ENCODE peak calls at places on chromosome 9, in eight cellular contexts. H, U, J, D, G, A, F and Q are unnamed samples.
A peak's percentile ranks its signal among the peaks of the same experiment; 100 is the strongest.

GRCh38 chr9:100674419-100675122 is 96.7 kb downstream of the CAVIN4 start:
- DNase-seq in U (no peak), D (no peak), J (peak; percentile 71), F (no peak), H (no peak), G (no peak), A (no peak), Q (no peak)

GRCh38 chr9:113222482-113222841 is 1.1 kb downstream of the SLC31A1 start:
- DNase-seq in J (no peak), A (no peak), D (no peak), U (no peak), F (no peak), H (no peak), G (no peak), Q (no peak)

GRCh38 chr9:135612981-135613910 is 26.1 kb downstream of the GLT6D1 start:
- DNase-seq in A (no peak), U (peak; percentile 55), G (no peak), D (no peak), J (no peak), F (no peak), H (no peak), Q (no peak)

GRCh38 chr9:119611564-119611963 is 242.3 kb upstream of the BRINP1 start:
- DNase-seq in H (no peak), A (no peak), U (no peak), D (no peak), G (no peak), F (no peak), J (no peak), Q (no peak)

GRCh38 chr9:107732781-107733529 is 243.4 kb upstream of the KLF4 start:
- DNase-seq in H (peak; percentile 58), F (no peak), A (no peak), J (peak; percentile 54), U (no peak), G (no peak), D (peak; percentile 82), Q (no peak)

GRCh38 chr9:5879419-5880181 is 11.1 kb upstream of the MLANA start:
- DNase-seq in G (no peak), J (no peak), A (peak; percentile 56), D (no peak), F (no peak), U (no peak), H (no peak), Q (no peak)

GRCh38 chr9:99349870-99350269 is 127.8 kb downstream of the SEC61B start:
- DNase-seq in D (no peak), J (no peak), F (no peak), U (no peak), G (no peak), H (no peak), A (no peak), Q (no peak)

GRCh38 chr9:77906991-77907390 is 124.6 kb downstream of the GNAQ start:
- DNase-seq in D (no peak), U (no peak), A (no peak), G (no peak), F (no peak), J (no peak), H (no peak), Q (no peak)

GRCh38 chr9:16485155-16485554 is 385.3 kb downstream of the BNC2 start:
- DNase-seq in A (no peak), H (no peak), G (no peak), D (no peak), J (no peak), F (no peak), U (no peak), Q (no peak)

GRCh38 chr9:117434568-117434967 is 19.7 kb upstream of the ASTN2 start:
- DNase-seq in U (no peak), D (no peak), F (no peak), H (no peak), G (no peak), A (no peak), J (no peak), Q (no peak)

GRCh38 chr9:130213898-130214761 is 41.9 kb downstream of the NCS1 start:
- DNase-seq in J (no peak), F (no peak), U (no peak), H (peak; percentile 13), D (no peak), A (no peak), G (no peak), Q (no peak)

GRCh38 chr9:129494113-129494789 is 126.7 kb downstream of the C9orf50 start:
- DNase-seq in U (no peak), F (no peak), G (no peak), J (no peak), A (no peak), H (peak; percentile 44), D (no peak), Q (no peak)

GRCh38 chr9:38153152-38153909 is 84.3 kb upstream of the SHB start:
- DNase-seq in U (no peak), A (no peak), D (no peak), F (no peak), G (no peak), J (no peak), H (no peak), Q (no peak)

GRCh38 chr9:37028425-37029031 is 5.5 kb downstream of the PAX5 start:
- DNase-seq in F (no peak), A (no peak), H (no peak), D (no peak), U (no peak), J (no peak), G (no peak), Q (no peak)

GRCh38 chr9:37029304-37029775 is 4.7 kb downstream of the PAX5 start:
- DNase-seq in U (no peak), G (no peak), A (no peak), H (no peak), J (no peak), F (no peak), D (no peak), Q (no peak)

GRCh38 chr9:37031081-37031480 is 3.0 kb downstream of the PAX5 start:
- DNase-seq in U (no peak), H (no peak), D (no peak), F (no peak), G (no peak), A (no peak), J (no peak), Q (no peak)

GRCh38 chr9:37030591-37030939 is 3.5 kb downstream of the PAX5 start:
- DNase-seq in D (no peak), G (no peak), F (no peak), A (no peak), H (no peak), J (no peak), U (no peak), Q (no peak)

DNA sequence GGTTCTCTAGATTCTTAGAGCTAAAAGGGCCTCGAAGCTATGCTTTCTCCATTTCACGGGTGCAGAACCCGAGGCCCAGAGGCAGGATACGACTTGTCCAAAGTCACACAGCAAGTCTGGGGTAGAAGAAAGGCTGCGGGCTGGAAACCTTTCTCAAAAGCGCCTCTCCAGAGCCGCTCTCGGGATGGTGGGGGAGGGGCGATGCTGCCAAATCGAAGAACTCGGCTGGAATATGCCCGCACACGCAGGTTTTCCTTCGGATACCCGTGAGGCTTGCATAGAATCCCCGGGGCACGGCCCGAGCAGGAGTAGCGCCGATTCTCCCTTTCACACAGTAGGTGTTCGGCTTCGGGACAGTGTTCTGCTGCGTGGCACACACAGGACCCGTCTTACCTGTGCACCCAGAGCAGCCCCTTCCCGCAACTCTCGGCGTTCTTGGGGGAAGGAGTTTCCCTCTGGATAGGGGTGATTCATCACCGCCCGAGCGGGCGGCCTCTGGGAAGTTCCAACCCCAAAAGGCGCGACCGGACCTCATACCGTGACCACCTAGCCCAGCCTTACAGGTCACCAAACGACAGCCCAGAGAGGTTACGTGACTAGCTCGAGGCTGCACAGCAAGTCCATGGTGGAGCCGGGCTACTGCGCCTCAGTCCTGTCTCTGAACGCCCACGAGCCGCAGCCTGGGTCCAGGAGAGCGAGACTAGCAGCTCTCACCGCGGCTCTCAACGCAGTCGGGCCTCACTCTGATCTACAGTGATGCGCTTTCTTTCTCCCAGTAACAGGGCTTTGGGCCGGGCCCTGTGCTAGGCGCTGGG is 4.1 kb downstream of the PAX5 start:
- DNase-seq in D (no peak), A (no peak), G (no peak), H (no peak), U (no peak), J (no peak), F (no peak), Q (no peak)
- H3K4me3 ChIP-seq in D (no peak overlapping the region), A (no peak overlapping the region), G (no peak overlapping the region), H (no peak overlapping the region), U (no peak overlapping the region), J (no peak overlapping the region), F (peak overlapping the region; percentile 9), Q (no peak overlapping the region)

GRCh38 chr9:91053824-91054223 is 252.2 kb downstream of the SYK start:
- DNase-seq in D (no peak), H (no peak), U (no peak), J (no peak), A (no peak), G (no peak), F (no peak), Q (no peak)

GRCh38 chr9:91059713-91060112 is 258.1 kb downstream of the SYK start:
- DNase-seq in U (no peak), G (no peak), A (no peak), F (no peak), D (no peak), H (no peak), J (no peak), Q (no peak)

GRCh38 chr9:91055845-91056244 is 254.2 kb downstream of the SYK start:
- DNase-seq in A (no peak), D (no peak), U (no peak), J (no peak), H (no peak), F (no peak), G (no peak), Q (no peak)

GRCh38 chr9:91060520-91061343 is 259.1 kb downstream of the SYK start:
- DNase-seq in G (no peak), F (no peak), U (no peak), H (no peak), D (peak; percentile 79), J (peak; percentile 70), A (peak; percentile 96), Q (peak; percentile 97)

DNA sequence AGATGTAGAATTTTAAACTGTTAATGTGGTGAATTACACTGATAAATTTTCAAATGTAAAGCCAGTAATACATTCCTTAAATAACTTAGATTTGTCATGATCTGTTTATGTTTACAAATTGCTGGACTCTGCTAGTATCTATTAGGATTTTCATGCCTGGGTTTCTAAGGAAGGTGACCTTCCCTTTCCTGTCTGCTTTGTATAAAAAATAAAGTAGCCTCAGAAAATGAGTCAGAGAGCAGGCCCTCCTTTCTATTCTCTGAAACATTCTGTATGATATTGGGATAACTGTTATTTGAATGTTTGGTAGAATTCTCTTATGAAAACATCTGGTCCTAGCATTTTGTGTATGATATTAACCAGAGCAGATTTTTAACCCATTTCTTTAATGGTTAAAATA is 255.3 kb downstream of the SYK start:
- DNase-seq in G (no peak), H (no peak), D (no peak), F (no peak), A (peak; percentile 15), U (no peak), J (no peak), Q (no peak)
- H3K27ac ChIP-seq in G (no peak overlapping the region), H (no peak overlapping the region), D (no peak overlapping the region), F (peak overlapping the region; percentile 35), A (peak overlapping the region; percentile 51), U (no peak overlapping the region), J (no peak overlapping the region), Q (no peak overlapping the region)

GRCh38 chr9:72843525-72844439 is 109.1 kb downstream of the ALDH1A1 start:
- DNase-seq in D (no peak), F (no peak), U (no peak), H (no peak), J (no peak), G (no peak), A (no peak), Q (no peak)
- TF ChIP-seq CTCF in D (no peak), F (no peak), U (no peak), H (no peak), J (no peak), G (no peak), A (peak; percentile 44), Q (no peak)

GRCh38 chr9:126806336-126806735 is 1.5 kb downstream of the ZBTB43 start:
- DNase-seq in D (no peak), U (no peak), H (no peak), J (no peak), F (no peak), A (no peak), G (no peak), Q (no peak)
- H3K4me3 ChIP-seq in D (peak overlapping the region; percentile 84), U (peak overlapping the region; percentile 96), H (peak overlapping the region; percentile 97), J (peak overlapping the region; percentile 90), F (peak overlapping the region; percentile 77), A (no peak overlapping the region), G (peak overlapping the region; percentile 83), Q (peak overlapping the region; percentile 89)